ENCODE peak calls at places on chromosomes 5 and 9, in seven cellular contexts. B, K, U, Q, S, M and L are unnamed samples.

GRCh38 chr9:135887021-135887507 is 20.3 kb downstream of the CAMSAP1 start:
- DNase-seq in B (no peak), K (peak; percentile 43), U (no peak), Q (no peak), S (no peak), M (no peak), L (no peak)

GRCh38 chr5:36696059-36696673 is 89.8 kb downstream of the SLC1A3 start:
- DNase-seq in B (peak; percentile 22), K (peak; percentile 75), U (peak; percentile 70), Q (peak; percentile 54), S (peak; percentile 29), M (no peak), L (no peak)

GRCh38 chr9:91056917-91057316 is 255.3 kb downstream of the SYK start:
- DNase-seq in B (no peak), K (peak; percentile 79), U (peak; percentile 9), Q (no peak), S (no peak), M (no peak), L (no peak)

GRCh38 chr5:171990713-171991015 is 15.8 kb downstream of the FBXW11 start:
- DNase-seq in B (no peak), K (no peak), U (no peak), Q (no peak), S (no peak), M (no peak), L (no peak)

GRCh38 chr9:10806873-10807272 is 194.1 kb upstream of the PTPRD start:
- DNase-seq in B (no peak), K (no peak), U (no peak), Q (no peak), S (no peak), M (no peak), L (no peak)

GRCh38 chr5:180495991-180496741 is 2.0 kb downstream of the CNOT6 start:
- DNase-seq in B (no peak), K (no peak), U (no peak), Q (no peak), S (no peak), M (no peak), L (no peak)

GRCh38 chr9:947985-948384 is 28.5 kb upstream of the DMRT3 start:
- DNase-seq in B (no peak), K (no peak), U (no peak), Q (no peak), S (no peak), M (no peak), L (no peak)

GRCh38 chr9:138022121-138022741 is 144.6 kb downstream of the CACNA1B start:
- DNase-seq in B (no peak), K (no peak), U (peak; percentile 44), Q (peak; percentile 46), S (peak; percentile 35), M (no peak), L (no peak)

GRCh38 chr9:80146466-80146865 is 574.7 kb downstream of the TLE4 start:
- DNase-seq in B (no peak), K (peak; percentile 16), U (peak; percentile 15), Q (no peak), S (no peak), M (no peak), L (no peak)

GRCh38 chr5:137310051-137310730 is 188.9 kb downstream of the SPOCK1 start:
- DNase-seq in B (peak; percentile 79), K (peak; percentile 99), U (peak; percentile 90), Q (no peak), S (no peak), M (peak; percentile 90), L (no peak)

GRCh38 chr9:97980479-97980803 is 2.7 kb upstream of the ANP32B start:
- DNase-seq in B (no peak), K (no peak), U (no peak), Q (no peak), S (no peak), M (no peak), L (no peak)